ENCODE peak calls at places on chromosomes 2 and 18, in nine cellular contexts. S, E, I, Q, D, W, Z, C and L are unnamed samples.

GRCh38 chr18:26618130-26618529 is 69.8 kb upstream of the KCTD1 start:
- DNase-seq in E (no peak), Z (no peak), D (no peak), I (no peak), W (no peak), Q (no peak), C (no peak), S (no peak), L (no peak)

GRCh38 chr18:66742832-66743231 is 138.9 kb upstream of the CDH19 start:
- DNase-seq in C (no peak), S (no peak), E (no peak), D (no peak), W (no peak), I (no peak), Z (no peak), Q (no peak), L (no peak)

GRCh38 chr2:224586127-224586702 is 1.1 kb upstream of the CUL3 start:
- DNase-seq in Z (no peak), D (no peak), E (no peak), I (no peak), C (no peak), S (no peak), W (no peak), Q (no peak), L (no peak)

GRCh38 chr2:67877281-67877680 is 185.5 kb downstream of the C1D start:
- DNase-seq in S (no peak), Q (no peak), Z (no peak), C (no peak), D (no peak), E (no peak), W (no peak), I (no peak), L (no peak)

GRCh38 chr2:152588911-152589310 is 128.3 kb downstream of the PRPF40A start:
- DNase-seq in Q (no peak), W (no peak), C (no peak), I (no peak), E (no peak), S (no peak), D (no peak), Z (no peak), L (no peak)

GRCh38 chr18:9766076-9766481 is 58.0 kb downstream of the RAB31 start:
- DNase-seq in S (no peak), Z (no peak), E (no peak), I (no peak), D (no peak), W (peak; percentile 73), Q (no peak), C (no peak), L (no peak)

GRCh38 chr18:23228102-23229051 is 93.1 kb downstream of the CABLES1 start:
- DNase-seq in W (peak; percentile 22), E (no peak), D (no peak), I (no peak), Z (no peak), Q (no peak), S (no peak), C (no peak), L (no peak)

GRCh38 chr2:120434909-120435308 is 89.0 kb downstream of the INHBB start:
- DNase-seq in Z (no peak), W (no peak), E (peak; percentile 82), S (no peak), C (no peak), D (no peak), I (no peak), Q (no peak), L (peak; percentile 4)

GRCh38 chr2:33529771-33530481 is 53.5 kb downstream of the RASGRP3 start:
- DNase-seq in S (no peak), D (no peak), W (no peak), I (no peak), Z (no peak), C (no peak), E (no peak), Q (no peak), L (no peak)

GRCh38 chr18:8777846-8778245 is 72.5 kb downstream of the MTCL1 start:
- DNase-seq in D (no peak), I (no peak), Q (no peak), E (no peak), S (no peak), C (no peak), Z (no peak), W (no peak), L (no peak)

GRCh38 chr2:225288986-225289385 is 110.5 kb upstream of the NYAP2 start:
- DNase-seq in S (no peak), Z (no peak), C (no peak), D (no peak), E (no peak), Q (no peak), I (no peak), W (no peak), L (no peak)

GRCh38 chr2:904243-905024 is 46.2 kb upstream of the SNTG2 start:
- DNase-seq in W (no peak), C (no peak), Q (no peak), I (no peak), E (no peak), D (no peak), Z (no peak), S (no peak), L (no peak)
- TF ChIP-seq CTCF in W (no peak), C (no peak), Q (no peak), I (no peak), E (no peak), D (no peak), Z (no peak), S (no peak), L (no peak)

GRCh38 chr2:164504253-164504652 is 117.0 kb downstream of the GRB14 start:
- DNase-seq in C (no peak), S (no peak), D (no peak), Q (peak; percentile 59), W (no peak), Z (no peak), I (peak; percentile 15), E (no peak), L (no peak)
- TF ChIP-seq CTCF in C (no peak), S (peak; percentile 47), D (no peak), Q (peak; percentile 72), W (peak; percentile 13), Z (no peak), I (peak; percentile 44), E (peak; percentile 22), L (peak; percentile 34)

GRCh38 chr2:86454238-86454637 is 13.1 kb downstream of the KDM3A start:
- DNase-seq in E (no peak), C (no peak), S (no peak), D (no peak), W (no peak), I (no peak), Q (no peak), Z (no peak), L (no peak)
- TF ChIP-seq CTCF in E (no peak), C (no peak), S (no peak), D (no peak), W (no peak), I (no peak), Q (no peak), Z (no peak), L (no peak)

DNA sequence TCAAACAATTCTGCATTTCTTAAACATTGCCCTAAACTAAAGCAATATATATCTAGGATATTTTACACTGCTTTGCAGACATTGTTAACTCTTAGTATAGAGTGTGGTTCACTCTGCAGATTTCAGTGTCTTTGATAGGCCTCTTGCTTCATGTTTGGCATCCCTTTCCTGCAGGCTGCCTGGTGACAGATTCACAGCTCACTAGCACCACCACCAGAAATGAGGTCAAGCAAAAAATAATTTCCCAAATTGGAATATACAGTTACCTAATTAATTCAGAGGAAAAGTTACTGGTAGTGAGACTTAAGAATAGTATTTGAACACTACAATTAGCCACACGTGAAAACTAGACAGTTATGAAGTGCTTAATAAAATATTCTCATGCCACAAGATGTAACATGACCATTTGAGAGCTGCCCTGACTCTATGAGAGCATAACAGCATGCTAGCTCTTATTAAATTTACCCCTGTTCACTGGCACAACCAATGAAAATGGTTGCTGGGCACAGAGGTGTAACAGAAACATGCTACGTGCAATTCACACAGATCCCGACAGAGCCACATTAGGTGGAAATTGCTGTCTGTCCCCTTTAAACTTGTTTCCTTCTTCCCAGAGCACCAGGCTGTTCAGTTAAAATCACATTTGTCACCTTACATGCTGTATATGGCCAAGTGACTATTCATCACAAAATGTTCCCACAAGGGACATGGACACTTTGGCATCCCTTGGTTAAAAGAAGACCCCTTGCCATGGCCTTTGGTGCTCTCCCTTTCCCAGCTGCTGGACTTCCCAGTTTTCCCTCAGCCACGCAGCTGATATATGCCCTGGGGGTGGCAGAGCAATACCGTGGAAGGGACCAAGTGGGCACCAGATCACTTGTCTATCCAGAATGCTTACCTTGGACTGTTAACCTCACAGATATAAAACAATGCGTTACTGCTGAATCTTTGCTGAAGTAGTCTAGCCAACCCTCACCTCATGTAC is 35.7 kb downstream of the PAIP2B start:
- DNase-seq in C (no peak), Z (no peak), S (no peak), W (peak; percentile 28), E (no peak), I (no peak), Q (peak; percentile 13), D (no peak), L (no peak)
- TF ChIP-seq CTCF in C (no peak), Z (no peak), S (peak; percentile 47), W (peak; percentile 31), E (peak; percentile 66), I (no peak), Q (peak; percentile 51), D (no peak), L (peak; percentile 20)

DNA sequence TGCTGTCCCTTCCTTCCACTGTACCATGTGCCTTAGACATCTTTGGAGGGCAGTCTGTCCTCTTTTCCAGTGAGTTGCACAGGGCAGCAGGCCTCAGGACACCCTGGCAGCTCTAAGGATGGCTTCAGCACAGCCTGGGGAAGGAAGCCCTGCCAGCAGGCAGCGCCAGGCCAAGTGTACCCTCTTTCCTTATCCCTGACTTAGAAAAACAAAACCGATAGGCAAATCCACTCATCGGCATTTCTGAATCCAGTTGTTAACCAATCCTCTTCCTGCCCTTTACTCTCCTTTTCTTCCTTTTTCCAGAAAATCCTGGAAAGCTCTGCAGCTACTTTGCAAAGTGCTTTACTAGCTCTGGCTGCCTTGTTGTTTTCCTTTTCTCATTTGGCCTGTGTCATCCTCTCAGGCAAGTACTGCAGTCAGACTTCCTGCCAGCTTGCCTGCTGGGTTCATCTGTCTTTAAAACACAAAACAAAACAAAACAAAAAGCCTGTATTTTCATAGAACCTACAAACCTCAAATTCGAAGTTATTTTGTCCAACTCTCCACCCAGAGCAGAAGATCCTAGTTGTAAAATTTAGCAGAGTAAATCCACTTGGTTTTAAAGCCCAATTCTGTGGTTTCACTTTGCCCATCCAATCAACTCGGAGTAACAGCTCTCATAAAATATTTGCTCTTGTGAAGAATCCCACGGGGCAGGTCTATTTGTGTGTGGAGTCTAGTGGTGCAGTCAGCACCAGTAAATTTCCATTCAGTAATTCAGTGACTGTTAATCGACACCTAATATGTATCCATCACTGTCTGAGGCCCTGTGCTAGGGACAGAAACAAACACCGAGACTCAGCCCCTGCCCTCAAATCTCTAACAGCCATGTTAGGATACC is 45.2 kb downstream of the PCBP1 start:
- DNase-seq in E (no peak), Z (peak; percentile 33), C (peak; percentile 51), I (no peak), W (peak; percentile 52), S (no peak), D (no peak), Q (peak; percentile 86), L (no peak)
- TF ChIP-seq CTCF in E (peak; percentile 40), Z (no peak), C (no peak), I (no peak), W (no peak), S (no peak), D (no peak), Q (no peak), L (no peak)

GRCh38 chr18:38256366-38256765 is 690.8 kb upstream of the CELF4 start:
- DNase-seq in W (no peak), S (no peak), E (no peak), C (no peak), D (no peak), I (no peak), Z (no peak), Q (no peak), L (no peak)
- TF ChIP-seq CTCF in W (no peak), S (no peak), E (no peak), C (no peak), D (no peak), I (no peak), Z (no peak), Q (no peak), L (no peak)